ENCODE peak calls at places on chromosomes 4 and X, in seven cellular contexts. K, B, V, T, J, W and Q are unnamed samples.

GRCh38 chr4:25172964-25173917 is 13.0 kb upstream of the SEPSECS start:
- DNase-seq in B (no peak), V (no peak), J (peak; percentile 41), K (peak; percentile 70), W (no peak), T (peak; percentile 91), Q (no peak)

GRCh38 chr4:80814266-80814665 is 216.2 kb upstream of the BMP3 start:
- DNase-seq in T (no peak), J (no peak), W (no peak), V (no peak), K (no peak), B (no peak), Q (no peak)

GRCh38 chr4:139919513-139919912 is 234.5 kb downstream of the MAML3 start:
- DNase-seq in B (no peak), W (no peak), K (no peak), J (no peak), V (no peak), T (peak; percentile 95), Q (peak; percentile 62)

GRCh38 chr4:101689220-101689619 is 101.3 kb upstream of the BANK1 start:
- DNase-seq in J (no peak), W (no peak), V (no peak), K (no peak), T (no peak), B (peak; percentile 17), Q (no peak)

GRCh38 chr4:30860983-30861382 is 140.8 kb downstream of the PCDH7 start:
- DNase-seq in B (no peak), V (no peak), J (no peak), K (no peak), T (no peak), W (no peak), Q (no peak)

GRCh38 chr4:74228691-74229640 is 71.0 kb downstream of the MTHFD2L start:
- DNase-seq in T (peak; percentile 74), B (peak; percentile 58), J (peak; percentile 59), V (peak; percentile 80), W (peak; percentile 79), K (peak; percentile 71), Q (no peak)

GRCh38 chr4:168880087-168880675 is 129.9 kb downstream of the CBR4 start:
- DNase-seq in T (no peak), B (no peak), V (no peak), W (no peak), J (no peak), K (no peak), Q (no peak)

GRCh38 chr4:170591076-170591475 is 501.3 kb upstream of the AADAT start:
- DNase-seq in K (no peak), W (no peak), J (no peak), T (no peak), B (no peak), V (no peak), Q (no peak)

GRCh38 chr4:155570661-155571060 is 96.0 kb upstream of the GUCY1A1 start:
- DNase-seq in K (no peak), T (no peak), B (no peak), W (no peak), V (no peak), J (no peak), Q (no peak)

GRCh38 chrX:51336584-51336983 is 4.0 kb downstream of the NUDT10 start:
- DNase-seq in B (peak; percentile 13), T (peak; percentile 18), K (no peak), W (no peak), J (peak; percentile 17), V (no peak), Q (no peak)

GRCh38 chr4:127364397-127364796 is 268.4 kb upstream of the INTU start:
- DNase-seq in B (no peak), T (no peak), W (no peak), V (no peak), K (no peak), J (no peak), Q (no peak)

GRCh38 chr4:11470709-11471441 is 42.2 kb upstream of the HS3ST1 start:
- DNase-seq in V (no peak), T (peak; percentile 21), J (no peak), W (no peak), B (no peak), K (no peak), Q (no peak)

GRCh38 chrX:107683931-107684330 is 55.6 kb downstream of the PRPS1 start:
- DNase-seq in B (no peak), V (no peak), J (no peak), T (no peak), W (no peak), K (no peak), Q (no peak)

GRCh38 chrX:53237056-53237455 is 12.0 kb upstream of the KDM5C start:
- DNase-seq in T (no peak), B (no peak), K (no peak), V (no peak), J (no peak), W (no peak), Q (no peak)

GRCh38 chrX:17521871-17522693 is 147.1 kb downstream of the NHS start:
- DNase-seq in K (no peak), B (no peak), T (no peak), V (peak; percentile 28), W (no peak), J (peak; percentile 10), Q (no peak)

GRCh38 chr4:61200991-61201526 is 933 bp downstream of the ADGRL3 start:
- DNase-seq in K (no peak), T (no peak), V (no peak), W (no peak), B (no peak), J (no peak), Q (no peak)

GRCh38 chr4:7201351-7202305 is 9.3 kb downstream of the SORCS2 start:
- DNase-seq in W (no peak), J (no peak), T (no peak), V (no peak), K (peak; percentile 69), B (no peak), Q (no peak)

GRCh38 chr4:105594094-105595010 is 41.9 kb downstream of the ARHGEF38 start:
- DNase-seq in W (no peak), B (peak; percentile 34), K (no peak), J (no peak), V (no peak), T (peak; percentile 2), Q (no peak)

GRCh38 chr4:168486961-168487820 is 6.9 kb upstream of the DDX60L start:
- DNase-seq in J (peak; percentile 13), W (no peak), V (no peak), B (no peak), K (no peak), T (no peak), Q (no peak)

GRCh38 chr4:87848622-87849351 is 16.0 kb downstream of the MEPE start:
- DNase-seq in B (peak; percentile 47), K (peak; percentile 73), V (peak; percentile 29), T (peak; percentile 55), W (peak; percentile 51), J (peak; percentile 45), Q (no peak)

GRCh38 chr4:42573249-42573648 is 83.7 kb downstream of the ATP8A1 start:
- DNase-seq in T (no peak), K (no peak), V (no peak), J (no peak), W (no peak), B (no peak), Q (no peak)

GRCh38 chr4:42568610-42569207 is 88.2 kb downstream of the ATP8A1 start:
- DNase-seq in J (peak; percentile 36), T (peak; percentile 65), V (peak; percentile 72), K (peak; percentile 72), W (peak; percentile 69), B (peak; percentile 56), Q (no peak)

GRCh38 chr4:42574873-42575272 is 82.0 kb downstream of the ATP8A1 start:
- DNase-seq in V (no peak), W (no peak), J (no peak), K (no peak), B (no peak), T (no peak), Q (no peak)

GRCh38 chr4:42566835-42567234 is 90.1 kb downstream of the ATP8A1 start:
- DNase-seq in T (no peak), K (no peak), W (no peak), J (no peak), B (no peak), V (no peak), Q (no peak)

GRCh38 chr4:42570221-42570620 is 86.7 kb downstream of the ATP8A1 start:
- DNase-seq in B (no peak), W (peak; percentile 94), V (peak; percentile 19), J (no peak), K (peak; percentile 73), T (no peak), Q (no peak)
- TF ChIP-seq POLR2AphosphoS5 in B (no peak), W (peak; percentile 37), V (no peak), J (no peak), K (no peak), T (no peak), Q (no peak)

DNA sequence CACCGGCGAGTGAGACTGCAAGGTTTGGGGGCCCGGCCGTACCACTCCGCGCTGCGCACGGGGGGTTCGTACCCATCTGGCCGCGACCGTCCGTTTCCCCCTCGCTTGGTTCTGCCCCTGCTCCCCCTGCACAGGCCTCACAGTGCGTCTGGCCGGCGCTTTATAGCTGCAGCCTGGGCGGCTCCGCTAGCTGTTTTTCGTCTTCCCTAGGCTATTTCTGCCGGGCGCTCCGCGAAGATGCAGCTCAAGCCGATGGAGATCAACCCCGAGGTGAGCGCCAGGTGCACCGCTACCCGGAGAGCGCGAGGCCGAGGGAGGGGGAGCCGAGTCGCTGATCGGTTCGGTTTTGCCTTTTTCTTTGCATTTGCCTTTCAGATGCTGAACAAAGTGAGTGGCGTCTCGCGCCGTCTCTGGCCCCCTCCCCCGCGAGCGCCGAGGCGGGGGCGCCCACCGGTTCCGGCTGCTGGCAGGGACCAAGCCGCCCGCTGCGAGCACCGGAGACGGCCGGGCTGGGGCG is at the start of gene UCHL1:
- DNase-seq in V (peak; percentile 24), J (no peak), B (no peak), K (peak; percentile 66), T (peak; percentile 62), W (peak; percentile 26), Q (no peak)
- TF ChIP-seq POLR2A in V (no peak), J (no peak), B (no peak), K (no peak), T (peak; percentile 92), W (no peak), Q (no peak)

GRCh38 chrX:110746014-110746413 is 49.6 kb downstream of the CHRDL1 start:
- DNase-seq in J (no peak), K (no peak), T (no peak), W (no peak), V (no peak), B (no peak), Q (no peak)

GRCh38 chrX:110743679-110744340 is 51.8 kb downstream of the CHRDL1 start:
- DNase-seq in K (no peak), W (no peak), J (no peak), T (no peak), V (no peak), B (no peak), Q (no peak)

GRCh38 chrX:110741213-110741796 is 54.3 kb downstream of the CHRDL1 start:
- DNase-seq in J (no peak), V (no peak), B (no peak), K (no peak), T (no peak), W (no peak), Q (no peak)

GRCh38 chrX:110748256-110748811 is 47.3 kb downstream of the CHRDL1 start:
- DNase-seq in B (no peak), W (no peak), V (no peak), T (no peak), J (no peak), K (no peak), Q (no peak)

GRCh38 chrX:110745288-110745687 is 50.3 kb downstream of the CHRDL1 start:
- DNase-seq in J (no peak), V (no peak), B (no peak), W (no peak), K (no peak), T (no peak), Q (no peak)
- H3K27ac ChIP-seq in J (no peak overlapping the region), V (no peak overlapping the region), B (no peak overlapping the region), W (no peak overlapping the region), K (no peak overlapping the region), T (no peak overlapping the region), Q (peak overlapping the region; percentile 66)

GRCh38 chrX:100649550-100650356 is 5.8 kb downstream of the SRPX2 start:
- DNase-seq in W (no peak), K (peak; percentile 92), V (peak; percentile 75), T (peak; percentile 93), J (no peak), B (peak; percentile 90), Q (no peak)
- TF ChIP-seq POLR2AphosphoS5 in W (peak; percentile 12), K (peak; percentile 26), V (no peak), T (peak; percentile 78), J (no peak), B (peak; percentile 25), Q (peak; percentile 54)